ENCODE peak calls at places on chromosomes 2 and 18, in six cellular contexts. P is right cardiac atrium, D is mammary epithelial cell, V is lung, K is uterus, R is spleen. U is an unnamed sample.

GRCh38 chr2:41319437-41319836 is 728.4 kb upstream of the PKDCC start:
- DNase-seq in R (no peak), K (no peak), P (no peak), V (no peak), D (no peak), U (no peak)

GRCh38 chr18:45654677-45655076 is 39.4 kb downstream of the SLC14A2 start:
- DNase-seq in P (no peak), K (no peak), D (peak), R (no peak), V (no peak), U (no peak)

GRCh38 chr2:10839813-10840212 is 27.2 kb upstream of the PDIA6 start:
- DNase-seq in P (peak), D (no peak), K (no peak), V (no peak), R (no peak), U (no peak)

GRCh38 chr2:181140414-181140813 is 160.0 kb downstream of the UBE2E3 start:
- DNase-seq in D (no peak), V (no peak), K (no peak), R (no peak), P (peak), U (no peak)

GRCh38 chr2:195734395-195734794 is 77.4 kb downstream of the SLC39A10 start:
- DNase-seq in V (no peak), D (no peak), K (no peak), R (no peak), P (no peak), U (no peak)

GRCh38 chr18:24138281-24138883 is 480 bp upstream of the CABYR start:
- DNase-seq in P (no peak), V (no peak), R (no peak), K (no peak), D (no peak), U (no peak)

GRCh38 chr2:96493072-96493471 is 12.1 kb downstream of the NEURL3 start:
- DNase-seq in V (no peak), D (peak), P (no peak), K (no peak), R (no peak), U (no peak)

GRCh38 chr2:237573721-237574415 is 7.5 kb downstream of the PRLH start:
- DNase-seq in R (peak), P (no peak), K (no peak), V (no peak), D (no peak), U (no peak)

GRCh38 chr2:164142755-164143154 is 406.9 kb upstream of the FIGN start:
- DNase-seq in K (no peak), D (no peak), V (no peak), P (no peak), R (no peak), U (no peak)

GRCh38 chr18:72013512-72013911 is 530.6 kb downstream of the CBLN2 start:
- DNase-seq in P (no peak), K (no peak), D (no peak), V (no peak), R (no peak), U (no peak)

GRCh38 chr2:113877651-113878594 is 12.0 kb upstream of the ACTR3 start:
- DNase-seq in R (no peak), D (peak), V (no peak), K (no peak), P (no peak), U (no peak)

GRCh38 chr2:112542974-112543760 is 902 bp downstream of the POLR1B start:
- DNase-seq in D (peak), P (no peak), K (no peak), R (no peak), V (no peak), U (no peak)

GRCh38 chr18:28359177-28359576 is 182.2 kb upstream of the CDH2 start:
- DNase-seq in P (no peak), D (no peak), K (no peak), R (no peak), V (no peak), U (no peak)

GRCh38 chr2:204982303-204982702 is 437.0 kb downstream of the PARD3B start:
- DNase-seq in R (no peak), P (peak), V (no peak), K (no peak), D (no peak), U (no peak)

GRCh38 chr2:54545700-54546450 is 89.7 kb downstream of the SPTBN1 start:
- DNase-seq in K (no peak), P (no peak), R (no peak), D (peak), V (no peak), U (no peak)

GRCh38 chr18:58091099-58091611 is 47.1 kb downstream of the NEDD4L start:
- DNase-seq in V (peak), K (no peak), P (no peak), D (peak), R (no peak), U (peak)

GRCh38 chr2:30948120-30948519 is 140.9 kb upstream of the CAPN13 start:
- DNase-seq in K (no peak), D (no peak), P (no peak), R (no peak), V (no peak), U (no peak)

GRCh38 chr2:33133436-33133835 is 186.7 kb downstream of the LTBP1 start:
- DNase-seq in R (no peak), P (peak), D (no peak), V (peak), K (peak), U (peak)

GRCh38 chr2:37630298-37630697 is 41.1 kb downstream of the CDC42EP3 start:
- DNase-seq in D (no peak), P (no peak), V (no peak), K (no peak), R (no peak), U (no peak)

GRCh38 chr18:12076424-12077140 is 17.1 kb upstream of the ANKRD62 start:
- DNase-seq in V (no peak), P (peak), R (peak), D (peak), K (no peak), U (no peak)

GRCh38 chr2:113266431-113266830 is 12.3 kb downstream of the PAX8 start:
- DNase-seq in K (no peak), D (no peak), V (no peak), R (no peak), P (no peak), U (no peak)

GRCh38 chr2:10255189-10256030 is 47.3 kb upstream of the HPCAL1 start:
- DNase-seq in D (no peak), P (no peak), R (peak), K (no peak), V (no peak), U (no peak)

GRCh38 chr2:240355001-240355891 is 80.2 kb upstream of the GPC1 start:
- DNase-seq in K (no peak), D (peak), V (no peak), P (peak), R (no peak), U (peak)

GRCh38 chr2:27303093-27304025 is 4.9 kb downstream of the UCN start:
- DNase-seq in K (peak), R (peak), P (peak), V (peak), D (peak), U (peak)

GRCh38 chr2:110863726-110864125 is 131.4 kb downstream of the ACOXL start:
- DNase-seq in P (no peak), V (no peak), D (no peak), K (no peak), R (no peak), U (no peak)

GRCh38 chr2:120729410-120730052 is 6.1 kb upstream of the GLI2 start:
- DNase-seq in V (no peak), P (no peak), R (peak), K (peak), D (peak), U (no peak)

GRCh38 chr2:128457006-128457604 is 138.4 kb upstream of the HS6ST1 start:
- DNase-seq in K (no peak), V (no peak), P (no peak), D (no peak), R (peak), U (peak)

GRCh38 chr2:63345285-63345633 is 243.0 kb downstream of the WDPCP start:
- DNase-seq in K (no peak), R (no peak), P (no peak), V (no peak), D (no peak), U (no peak)

GRCh38 chr18:57084331-57085298 is 62.3 kb upstream of the BOD1L2 start:
- DNase-seq in R (no peak), K (no peak), V (no peak), P (no peak), D (no peak), U (no peak)

GRCh38 chr18:53792762-53793161 is 431.7 kb downstream of the MBD2 start:
- DNase-seq in K (no peak), D (no peak), R (no peak), P (no peak), V (no peak), U (no peak)

GRCh38 chr2:143936758-143937562 is 583.0 kb downstream of the ZEB2 start:
- DNase-seq in D (peak), R (peak), V (peak), P (peak), K (peak), U (no peak)

GRCh38 chr2:39816845-39817244 is 37.8 kb upstream of the THUMPD2 start:
- DNase-seq in K (no peak), R (peak), P (no peak), V (no peak), D (no peak), U (no peak)

GRCh38 chr2:216491757-216492635 is 6.6 kb upstream of the RPL37A start:
- DNase-seq in K (no peak), P (no peak), R (no peak), D (no peak), V (no peak), U (no peak)

GRCh38 chr2:56199492-56199891 is 15.7 kb downstream of the CCDC85A start:
- DNase-seq in V (no peak), D (peak), P (no peak), R (no peak), K (no peak), U (no peak)

GRCh38 chr2:22238967-22239366 is 1115.2 kb downstream of the TDRD15 start:
- DNase-seq in R (no peak), D (no peak), K (no peak), V (no peak), P (no peak), U (no peak)

GRCh38 chr2:149463328-149464002 is 124.1 kb downstream of the MMADHC start:
- DNase-seq in P (no peak), D (no peak), K (no peak), R (no peak), V (no peak), U (no peak)

GRCh38 chr2:179263460-179264237 is 983 bp downstream of the SESTD1 start:
- DNase-seq in P (peak), K (peak), R (peak), V (peak), D (peak), U (peak)

GRCh38 chr2:39094717-39095363 is 26.0 kb downstream of the SOS1 start:
- DNase-seq in R (no peak), V (no peak), K (no peak), D (peak), P (no peak), U (no peak)

GRCh38 chr18:497688-498087 is 2.8 kb downstream of the COLEC12 start:
- DNase-seq in R (no peak), D (no peak), P (no peak), V (no peak), K (no peak), U (no peak)
- H3K27ac ChIP-seq in R (no peak), D (no peak), P (no peak), V (no peak), K (peak), U (no peak)

DNA sequence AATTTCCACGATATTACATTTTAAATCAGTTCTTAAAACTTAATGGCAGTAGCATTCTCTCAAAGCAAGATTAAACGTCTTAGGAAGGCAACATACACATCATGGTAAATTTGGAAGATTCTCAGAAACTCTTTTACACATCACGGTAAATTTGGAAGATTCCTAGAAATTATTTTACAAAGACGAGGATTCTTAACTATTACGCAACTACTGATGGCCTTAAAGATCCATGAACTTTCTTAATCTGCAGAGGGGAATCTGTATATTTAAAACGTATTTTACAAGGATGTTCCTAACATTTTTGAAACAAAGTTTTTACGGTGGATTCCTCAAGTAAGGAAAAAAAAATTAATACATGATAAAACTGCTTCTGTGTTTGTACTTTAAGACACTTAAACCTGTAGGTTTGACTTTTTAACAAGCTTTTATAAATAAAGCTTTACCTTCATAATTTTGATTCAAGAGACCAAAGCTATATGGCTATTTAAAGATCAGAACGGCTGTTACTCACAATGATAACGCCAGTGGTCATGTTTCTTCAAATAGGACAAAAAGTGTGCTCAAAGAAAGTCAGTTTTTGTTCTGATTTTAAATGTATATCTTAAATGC is 1.7 kb downstream of the ATF2 start:
- DNase-seq in V (no peak), D (no peak), P (no peak), R (no peak), K (no peak), U (no peak)
- H3K4me3 ChIP-seq in V (no peak), D (peak), P (peak), R (peak), K (no peak), U (peak)

GRCh38 chr2:20229322-20230201 is 4.6 kb upstream of the SDC1 start:
- DNase-seq in R (no peak), V (no peak), P (no peak), D (no peak), K (no peak), U (peak)

GRCh38 chr2:20235655-20236302 is 10.8 kb upstream of the SDC1 start:
- DNase-seq in D (peak), R (no peak), P (no peak), K (no peak), V (no peak), U (no peak)

GRCh38 chr2:20231632-20232031 is 6.7 kb upstream of the SDC1 start:
- DNase-seq in V (peak), P (no peak), D (peak), K (no peak), R (no peak), U (no peak)

GRCh38 chr2:20231159-20231558 is 6.2 kb upstream of the SDC1 start:
- DNase-seq in V (peak), D (no peak), R (no peak), K (no peak), P (no peak), U (no peak)

DNA sequence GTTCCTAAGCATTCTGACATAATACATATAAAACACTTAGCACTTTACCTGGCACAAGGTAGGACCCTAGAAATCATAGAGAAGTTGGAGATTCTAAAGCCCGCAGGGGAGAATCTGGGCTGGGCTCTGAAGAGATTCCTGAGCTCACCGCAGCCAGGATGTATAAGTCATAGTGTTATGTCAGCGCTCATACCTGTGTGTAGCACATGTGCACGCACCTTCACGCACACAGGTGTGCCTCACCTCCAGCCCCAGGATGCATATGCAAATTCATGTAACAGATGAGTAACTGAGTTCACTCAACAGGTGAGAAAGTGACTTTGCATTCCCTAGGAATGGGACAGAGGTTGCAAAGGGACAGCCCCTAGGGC is 7.9 kb upstream of the SDC1 start:
- DNase-seq in V (no peak), D (peak), K (no peak), P (no peak), R (no peak), U (no peak)
- H3K27ac ChIP-seq in V (peak), D (peak), K (no peak), P (no peak), R (no peak), U (no peak)

DNA sequence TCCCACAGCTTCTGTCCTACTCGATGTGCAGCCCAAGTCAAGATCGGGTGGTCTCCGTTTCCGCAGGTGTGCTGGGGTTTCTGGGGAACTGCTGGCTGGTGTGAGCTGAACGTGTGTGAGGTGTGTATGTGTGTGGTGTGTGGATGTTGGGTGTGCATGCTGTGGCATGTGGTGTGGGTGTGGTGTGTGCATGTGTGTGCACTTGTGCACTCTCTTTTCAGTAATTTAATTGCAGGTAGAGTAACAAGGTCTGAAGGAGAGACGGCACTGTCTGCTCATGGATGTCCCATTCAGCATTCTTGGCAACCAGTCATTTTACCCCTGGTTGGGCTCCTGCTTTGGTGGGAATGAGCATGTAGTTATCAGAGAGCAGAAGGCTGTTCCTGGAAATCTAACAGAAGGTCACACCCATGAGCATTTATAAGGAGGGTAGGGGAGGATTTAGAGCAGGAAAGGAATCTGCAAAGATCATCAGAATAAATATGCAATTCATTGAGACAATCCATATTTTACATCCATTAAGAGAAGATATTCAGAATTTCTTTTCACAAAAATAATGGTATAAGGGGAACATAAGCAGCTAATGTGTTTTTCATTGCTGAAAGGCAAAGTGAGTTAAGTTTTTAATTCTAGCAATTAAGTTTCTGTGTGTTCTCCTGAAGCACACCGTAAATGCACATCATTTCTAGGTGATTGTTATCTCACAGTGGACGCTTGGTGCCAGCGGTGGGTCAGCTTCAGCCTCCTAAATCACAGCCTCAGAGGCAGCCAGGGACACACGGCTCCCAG is 60.7 kb downstream of the ADI1 start:
- DNase-seq in K (no peak), P (no peak), V (no peak), R (no peak), D (no peak), U (no peak)
- H3K4me3 ChIP-seq in K (no peak), P (no peak), V (no peak), R (no peak), D (no peak), U (no peak)

GRCh38 chr2:66851449-66851872 is 416.5 kb downstream of the MEIS1 start:
- DNase-seq in K (no peak), D (peak), V (no peak), R (no peak), P (no peak), U (no peak)
- H3K27ac ChIP-seq in K (peak), D (no peak), V (no peak), R (no peak), P (no peak), U (no peak)

GRCh38 chr2:26179446-26179907 is 6.6 kb downstream of the GAREM2 start:
- DNase-seq in R (no peak), P (peak), D (no peak), K (no peak), V (no peak), U (no peak)
- H3K4me3 ChIP-seq in R (peak), P (peak), D (no peak), K (peak), V (no peak), U (no peak)

GRCh38 chr2:101107246-101107645 is 43.9 kb downstream of the TBC1D8 start:
- DNase-seq in P (no peak), V (no peak), D (no peak), K (no peak), R (no peak), U (no peak)

GRCh38 chr2:101108357-101108756 is 42.8 kb downstream of the TBC1D8 start:
- DNase-seq in V (no peak), K (no peak), R (no peak), D (no peak), P (no peak), U (no peak)

GRCh38 chr2:101111262-101111838 is 39.8 kb downstream of the TBC1D8 start:
- DNase-seq in D (peak), P (no peak), V (no peak), K (no peak), R (no peak), U (no peak)

GRCh38 chr2:101111917-101112771 is 39.0 kb downstream of the TBC1D8 start:
- DNase-seq in K (peak), R (no peak), V (no peak), D (no peak), P (no peak), U (no peak)

GRCh38 chr2:101109451-101110140 is 41.6 kb downstream of the TBC1D8 start:
- DNase-seq in V (no peak), D (no peak), P (peak), R (no peak), K (peak), U (no peak)
- H3K27ac ChIP-seq in V (peak), D (no peak), P (peak), R (no peak), K (peak), U (no peak)

DNA sequence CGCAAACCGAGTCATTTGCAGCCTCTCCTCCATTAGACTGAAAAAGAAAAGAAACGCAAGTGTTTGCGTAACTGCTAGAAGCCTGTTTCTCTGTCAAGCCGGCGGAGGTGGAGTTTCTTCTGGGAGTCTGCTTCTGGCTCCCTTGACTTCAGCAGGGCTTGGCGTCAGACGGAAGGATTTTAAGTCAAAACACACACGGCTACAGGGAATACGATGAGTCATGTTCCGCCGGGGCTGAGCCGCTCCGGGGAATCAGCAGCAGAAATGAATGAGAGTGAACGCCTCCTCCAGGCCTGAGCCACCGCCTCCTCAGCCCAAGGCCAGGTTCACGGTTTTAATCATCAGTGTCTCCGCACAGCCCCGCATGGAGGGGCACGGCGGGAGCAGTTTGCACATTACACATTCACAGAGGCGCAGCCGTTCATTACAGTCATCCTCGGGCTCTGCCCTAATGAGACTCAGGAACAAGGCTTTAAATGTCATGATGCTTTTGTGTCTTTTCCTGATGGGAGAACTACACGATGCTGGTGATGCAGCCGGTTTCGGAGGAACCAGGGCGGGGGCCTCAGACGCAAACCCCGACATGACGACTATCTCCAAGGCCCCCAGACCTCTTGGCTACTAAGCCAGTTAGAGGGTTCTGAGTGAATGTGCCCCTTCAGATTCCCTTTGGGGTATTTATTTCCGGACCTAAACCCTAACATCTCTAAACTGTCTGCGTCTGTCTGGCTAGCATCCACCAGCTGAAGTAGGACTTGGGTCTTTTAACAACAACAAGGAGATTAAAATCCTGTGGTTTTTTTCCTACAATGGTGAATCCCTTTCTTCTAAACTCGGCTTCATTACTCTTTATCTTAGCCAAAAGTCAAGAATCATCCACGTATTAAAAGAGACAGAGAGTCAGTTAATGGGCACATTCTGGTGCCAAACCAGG is 11.1 kb upstream of the SCG2 start:
- DNase-seq in K (peak), D (peak), V (peak), P (peak), R (no peak), U (peak)
- H3K4me3 ChIP-seq in K (peak), D (peak), V (no peak), P (peak), R (no peak), U (peak)

U was measured in adrenal gland.